ENCODE peak calls at places on chromosomes 7 and 10, in five cellular contexts. V is fibroblast of lung, Q is upper lobe of right lung, U is ovary, B is adrenal gland. L is an unnamed sample.

GRCh38 chr7:157494506-157495176 is 157.8 kb downstream of the DNAJB6 start:
- DNase-seq in V (no peak), Q (peak), U (no peak), B (no peak), L (no peak)

GRCh38 chr10:74967850-74968620 is 141.6 kb downstream of the KAT6B start:
- DNase-seq in V (peak), Q (no peak), U (no peak), B (no peak), L (peak)

GRCh38 chr10:119283818-119284217 is 76.4 kb downstream of the GRK5 start:
- DNase-seq in V (no peak), Q (no peak), U (no peak), B (no peak), L (no peak)

GRCh38 chr10:84510121-84510520 is 181.7 kb downstream of the CCSER2 start:
- DNase-seq in V (peak), Q (no peak), U (no peak), B (no peak), L (peak)

GRCh38 chr7:123120286-123120685 is 79.5 kb downstream of the SLC13A1 start:
- DNase-seq in V (peak), Q (no peak), U (no peak), B (no peak), L (peak)

GRCh38 chr7:11171569-11172192 is 198.0 kb downstream of the PHF14 start:
- DNase-seq in V (no peak), Q (no peak), U (no peak), B (no peak), L (no peak)

GRCh38 chr7:122528879-122529481 is 169.9 kb downstream of the RNF133 start:
- DNase-seq in V (peak), Q (no peak), U (no peak), B (no peak), L (peak)

GRCh38 chr10:119211176-119211575 is 3.8 kb downstream of the GRK5 start:
- DNase-seq in V (peak), Q (no peak), U (no peak), B (no peak), L (peak)

GRCh38 chr7:147483634-147484292 is 1106.8 kb upstream of the C7orf33 start:
- DNase-seq in V (peak), Q (no peak), U (no peak), B (no peak), L (no peak)

GRCh38 chr7:118072893-118073674 is 110.9 kb upstream of the LSM8 start:
- DNase-seq in V (no peak), Q (no peak), U (no peak), B (no peak), L (no peak)

GRCh38 chr10:123558651-123559050 is 107.5 kb upstream of the GPR26 start:
- DNase-seq in V (no peak), Q (no peak), U (no peak), B (no peak), L (no peak)

GRCh38 chr10:102593074-102593803 is 51.0 kb upstream of the TRIM8 start:
- DNase-seq in V (peak), Q (peak), U (no peak), B (no peak), L (peak)

GRCh38 chr10:87589653-87590052 is 70.0 kb upstream of the PAPSS2 start:
- DNase-seq in V (no peak), Q (no peak), U (no peak), B (no peak), L (no peak)

DNA sequence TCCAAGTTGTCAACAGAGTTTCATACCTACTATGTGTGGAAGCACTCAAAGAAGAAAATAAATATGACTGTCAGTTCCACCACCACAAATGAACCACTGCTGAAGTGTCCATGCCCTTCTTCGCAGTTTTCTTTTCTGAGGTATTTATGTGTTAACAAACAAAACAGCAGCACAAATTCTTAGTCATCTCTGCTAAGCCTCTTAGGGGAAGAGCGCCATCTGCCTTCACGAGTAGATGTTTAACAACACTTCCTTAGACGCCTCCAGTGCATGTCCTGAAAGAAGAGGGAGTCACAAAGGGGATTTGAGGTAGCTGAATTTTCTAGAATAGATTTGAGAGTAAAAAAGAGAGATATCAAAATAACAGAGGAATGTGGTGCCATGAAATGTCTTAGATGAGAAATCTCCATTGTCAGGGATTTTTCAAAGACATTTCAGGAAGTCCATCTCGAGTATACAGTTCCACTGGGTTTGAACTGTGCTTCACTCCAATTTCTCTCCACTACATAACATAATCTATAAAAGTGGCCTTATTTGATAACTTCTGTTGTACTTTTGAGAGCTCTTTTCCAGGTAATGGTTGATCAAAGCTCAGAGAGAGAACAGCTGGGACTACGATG is 775.3 kb upstream of the POM121L12 start:
- DNase-seq in V (no peak), Q (no peak), U (no peak), B (peak), L (peak)
- TF ChIP-seq CTCF in V (no peak), Q (peak), U (no peak), B (peak), L (no peak)

GRCh38 chr7:69067397-69067796 is 530.9 kb upstream of the AUTS2 start:
- DNase-seq in V (no peak), Q (peak), U (no peak), B (peak), L (no peak)
- TF ChIP-seq CTCF in V (no peak), Q (peak), U (no peak), B (no peak), L (no peak)

GRCh38 chr7:5677538-5678294 is 103.7 kb downstream of the RNF216 start:
- DNase-seq in V (peak), Q (no peak), U (peak), B (peak), L (peak)
- TF ChIP-seq CTCF in V (peak), Q (peak), U (peak), B (peak), L (peak)

GRCh38 chr7:130394421-130395188 is 14.3 kb downstream of the CPA1 start:
- DNase-seq in V (no peak), Q (no peak), U (no peak), B (no peak), L (no peak)
- TF ChIP-seq CTCF in V (no peak), Q (no peak), U (no peak), B (no peak), L (no peak)

GRCh38 chr7:70586822-70587221 is 545.1 kb upstream of the GALNT17 start:
- DNase-seq in V (no peak), Q (no peak), U (no peak), B (no peak), L (no peak)

GRCh38 chr7:70582921-70583895 is 548.7 kb upstream of the GALNT17 start:
- DNase-seq in V (no peak), Q (no peak), U (no peak), B (no peak), L (no peak)

GRCh38 chr7:70587739-70588138 is 544.2 kb upstream of the GALNT17 start:
- DNase-seq in V (no peak), Q (no peak), U (no peak), B (no peak), L (no peak)

GRCh38 chr7:70583965-70584883 is 547.7 kb upstream of the GALNT17 start:
- DNase-seq in V (no peak), Q (no peak), U (no peak), B (no peak), L (no peak)

GRCh38 chr7:70585071-70585470 is 546.9 kb upstream of the GALNT17 start:
- DNase-seq in V (no peak), Q (no peak), U (no peak), B (no peak), L (no peak)
- TF ChIP-seq CTCF in V (no peak), Q (no peak), U (no peak), B (no peak), L (no peak)

GRCh38 chr7:91940572-91941341 is at the start of gene AKAP9:
- DNase-seq in V (peak), Q (peak), U (peak), B (peak), L (peak)

GRCh38 chr7:91940171-91940570 is 491 bp upstream of the AKAP9 start:
- DNase-seq in V (peak), Q (no peak), U (peak), B (no peak), L (peak)

GRCh38 chr7:91942312-91942711 is 1.6 kb downstream of the AKAP9 start:
- DNase-seq in V (no peak), Q (no peak), U (no peak), B (no peak), L (peak)

GRCh38 chr7:91945476-91945875 is 4.8 kb downstream of the AKAP9 start:
- DNase-seq in V (peak), Q (no peak), U (no peak), B (peak), L (peak)

GRCh38 chr7:91941450-91941849 is 788 bp downstream of the AKAP9 start:
- DNase-seq in V (peak), Q (no peak), U (peak), B (peak), L (peak)
- TF ChIP-seq CTCF in V (no peak), Q (no peak), U (no peak), B (no peak), L (no peak)

GRCh38 chr10:88989824-88990527 is 622 bp upstream of the FAS start:
- DNase-seq in V (peak), Q (no peak), U (no peak), B (no peak), L (peak)

GRCh38 chr10:88986549-88987242 is 3.9 kb upstream of the FAS start:
- DNase-seq in V (peak), Q (no peak), U (peak), B (peak), L (peak)

GRCh38 chr10:88989423-88989822 is 1.2 kb upstream of the FAS start:
- DNase-seq in V (no peak), Q (no peak), U (no peak), B (no peak), L (no peak)

GRCh38 chr10:88987840-88988239 is 2.8 kb upstream of the FAS start:
- DNase-seq in V (no peak), Q (no peak), U (no peak), B (no peak), L (no peak)

DNA sequence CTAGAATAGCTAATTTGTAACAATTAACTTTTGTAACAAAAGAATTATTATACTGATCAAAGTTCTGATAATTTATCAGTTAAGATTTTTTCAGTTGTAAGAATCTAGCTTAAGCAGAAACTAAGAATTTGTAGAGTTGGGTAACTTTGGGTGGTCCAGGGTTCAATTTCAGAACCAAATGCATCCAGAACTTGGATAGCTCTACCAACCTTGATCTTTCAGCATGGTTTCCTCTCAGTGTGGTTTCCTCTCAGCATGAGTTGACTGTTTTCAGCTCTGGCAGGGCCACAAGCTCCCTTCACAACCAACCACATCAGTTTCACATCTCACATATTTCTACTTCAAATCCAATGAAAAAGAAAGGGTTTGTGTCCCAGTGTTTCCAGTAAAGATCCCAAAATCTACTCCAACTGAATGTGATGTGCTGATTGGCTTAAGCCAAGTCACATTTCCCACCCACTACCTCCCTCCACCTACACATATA is 3.3 kb upstream of the FAS start:
- DNase-seq in V (no peak), Q (no peak), U (no peak), B (no peak), L (no peak)
- TF ChIP-seq CTCF in V (no peak), Q (no peak), U (no peak), B (no peak), L (no peak)

L was measured in MCF 10A.